ENCODE peak calls at places on chromosomes 5 and 9, in four cellular contexts. Y is A549, A is ovary, T is lower leg skin. G is an unnamed sample.

GRCh38 chr9:79684711-79685575 is 113.2 kb downstream of the TLE4 start:
- DNase-seq in T (no peak), Y (no peak), A (no peak), G (no peak)

GRCh38 chr9:21381752-21382339 is 3.4 kb downstream of the IFNA2 start:
- DNase-seq in Y (no peak), T (no peak), A (no peak), G (no peak)

GRCh38 chr5:105885266-105885665 is 1785.5 kb downstream of the EFNA5 start:
- DNase-seq in A (no peak), Y (no peak), T (no peak), G (no peak)

GRCh38 chr5:172793577-172794488 is 22.8 kb upstream of the DUSP1 start:
- DNase-seq in A (no peak), T (no peak), Y (no peak), G (no peak)

GRCh38 chr9:127898433-127899199 is 787 bp downstream of the ST6GALNAC6 start:
- DNase-seq in T (no peak), A (peak; percentile 75), Y (no peak), G (peak; percentile 67)

GRCh38 chr9:4814913-4815312 is 22.2 kb downstream of the RCL1 start:
- DNase-seq in T (no peak), A (no peak), Y (no peak), G (no peak)

GRCh38 chr5:160555836-160556660 is 134.4 kb downstream of the PTTG1 start:
- DNase-seq in T (no peak), A (no peak), Y (no peak), G (no peak)

GRCh38 chr9:75993434-75993833 is 103.0 kb downstream of the PCSK5 start:
- DNase-seq in T (no peak), A (no peak), Y (no peak), G (no peak)

GRCh38 chr5:180808461-180809000 is 5.9 kb upstream of the MGAT1 start:
- DNase-seq in T (no peak), A (peak; percentile 20), Y (no peak), G (no peak)

GRCh38 chr5:43338856-43339255 is 25.6 kb upstream of the HMGCS1 start:
- DNase-seq in A (no peak), T (no peak), Y (no peak), G (no peak)

GRCh38 chr5:90590-91547 is 1.1 kb upstream of the PLEKHG4B start:
- DNase-seq in A (no peak), T (no peak), Y (no peak), G (no peak)

GRCh38 chr9:112793213-112793810 is 42.8 kb downstream of the SNX30 start:
- DNase-seq in T (peak; percentile 28), Y (peak; percentile 48), A (no peak), G (peak; percentile 17)

GRCh38 chr5:143229896-143230675 is 173.4 kb downstream of the NR3C1 start:
- DNase-seq in Y (no peak), A (no peak), T (peak; percentile 51), G (no peak)

GRCh38 chr9:28678097-28678496 is 1104.8 kb upstream of the C9orf72 start:
- DNase-seq in A (no peak), T (no peak), Y (no peak), G (no peak)

GRCh38 chr5:148394587-148395019 is 10.8 kb downstream of the FBXO38 start:
- DNase-seq in T (no peak), Y (no peak), A (no peak), G (no peak)

GRCh38 chr9:134473353-134474057 is 147.2 kb downstream of the RXRA start:
- DNase-seq in Y (no peak), A (no peak), T (no peak), G (no peak)

GRCh38 chr5:51347704-51348103 is 35.5 kb upstream of the ISL1 start:
- DNase-seq in Y (no peak), A (no peak), T (no peak), G (no peak)

GRCh38 chr5:7225826-7226225 is 170.1 kb upstream of the ADCY2 start:
- DNase-seq in A (no peak), Y (no peak), T (no peak), G (no peak)

GRCh38 chr9:8738953-8739352 is 939.4 kb upstream of the DMAC1 start:
- DNase-seq in Y (no peak), T (no peak), A (no peak), G (no peak)

GRCh38 chr5:113693205-113693553 is 179.7 kb downstream of the YTHDC2 start:
- DNase-seq in T (no peak), A (no peak), Y (no peak), G (no peak)

GRCh38 chr9:125484632-125485282 is 222.3 kb downstream of the MAPKAP1 start:
- DNase-seq in Y (no peak), T (peak; percentile 43), A (peak; percentile 66), G (no peak)
- TF ChIP-seq POLR2A in Y (no peak), T (no peak), A (no peak), G (no peak)

GRCh38 chr5:154583545-154584168 is 105.6 kb upstream of the HAND1 start:
- DNase-seq in A (no peak), T (no peak), Y (peak; percentile 80), G (no peak)

GRCh38 chr5:154588091-154588762 is 110.2 kb upstream of the HAND1 start:
- DNase-seq in T (no peak), Y (no peak), A (no peak), G (no peak)

GRCh38 chr5:154589511-154589910 is 111.5 kb upstream of the HAND1 start:
- DNase-seq in A (no peak), Y (no peak), T (no peak), G (no peak)

GRCh38 chr5:154590093-154590724 is 112.2 kb upstream of the HAND1 start:
- DNase-seq in Y (no peak), A (no peak), T (no peak), G (no peak)

DNA sequence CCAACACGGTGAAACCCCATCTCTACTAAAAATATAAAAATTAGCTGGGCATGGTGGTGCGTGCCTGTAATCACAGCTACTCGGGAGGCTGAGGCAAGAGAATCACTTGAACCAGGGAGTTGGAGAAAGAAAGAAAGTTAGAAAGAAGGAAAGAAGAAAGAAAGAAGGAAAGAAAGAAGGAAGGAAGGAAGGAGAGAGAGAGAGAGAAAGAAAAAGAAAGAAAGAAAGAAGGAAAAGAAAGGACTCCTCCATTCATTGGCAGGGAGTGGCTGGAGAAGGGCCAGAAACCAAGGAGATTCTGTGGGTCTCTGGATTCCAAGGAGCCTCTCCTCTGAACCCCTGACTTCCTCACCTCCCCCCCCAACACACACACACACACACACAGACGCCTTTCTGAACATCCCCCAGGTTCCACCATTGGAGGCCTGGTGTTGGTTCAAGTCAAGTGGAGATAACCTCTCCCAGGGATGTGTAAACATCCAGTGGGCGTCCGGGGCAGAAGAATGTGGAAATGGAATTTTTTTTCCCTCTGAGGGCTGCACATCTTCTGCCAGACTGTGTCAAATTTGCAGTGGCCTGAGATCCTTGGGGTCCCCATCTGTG is 109.2 kb upstream of the HAND1 start:
- DNase-seq in A (no peak), T (no peak), Y (no peak), G (no peak)
- TF ChIP-seq POLR2A in A (no peak), T (no peak), Y (no peak), G (no peak)

GRCh38 chr5:65926276-65926761 is at the start of gene ERBIN:
- DNase-seq in T (peak; percentile 84), A (peak; percentile 84), Y (peak; percentile 47), G (peak; percentile 59)
- TF ChIP-seq POLR2A in T (peak; percentile 18), A (peak; percentile 63), Y (no peak), G (peak; percentile 45)

GRCh38 chr5:59768204-59769040 is 125.1 kb downstream of the PDE4D start:
- DNase-seq in A (peak; percentile 10), T (peak; percentile 36), Y (no peak), G (peak; percentile 37)
- TF ChIP-seq POLR2A in A (no peak), T (no peak), Y (peak; percentile 13), G (no peak)

DNA sequence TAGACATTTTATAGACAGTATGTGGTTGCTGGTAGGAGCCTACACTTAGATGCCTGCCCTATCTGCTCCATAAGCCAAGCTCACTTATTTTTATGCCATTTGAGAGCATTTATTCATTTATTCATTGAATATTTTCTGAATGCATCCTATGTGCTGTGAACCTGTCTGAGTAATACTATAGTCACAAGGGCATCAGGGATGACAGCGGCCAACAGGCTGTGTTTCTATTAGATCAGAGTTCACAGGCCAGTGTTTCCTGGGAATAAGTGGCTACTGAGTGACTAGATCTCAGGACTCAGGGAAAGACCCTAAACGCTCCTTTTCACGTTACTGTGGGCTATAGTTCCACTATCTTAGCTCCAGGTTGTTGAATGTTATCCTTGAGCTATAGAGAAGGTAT is 235.1 kb upstream of the MSX2 start:
- DNase-seq in T (no peak), A (no peak), Y (no peak), G (no peak)
- TF ChIP-seq POLR2A in T (no peak), A (no peak), Y (no peak), G (no peak)

GRCh38 chr5:55712023-55712859 is at the start of gene SLC38A9:
- DNase-seq in Y (peak; percentile 90), T (peak; percentile 94), A (peak; percentile 94), G (peak; percentile 90)
- TF ChIP-seq POLR2A in Y (peak; percentile 85), T (no peak), A (no peak), G (no peak)

DNA sequence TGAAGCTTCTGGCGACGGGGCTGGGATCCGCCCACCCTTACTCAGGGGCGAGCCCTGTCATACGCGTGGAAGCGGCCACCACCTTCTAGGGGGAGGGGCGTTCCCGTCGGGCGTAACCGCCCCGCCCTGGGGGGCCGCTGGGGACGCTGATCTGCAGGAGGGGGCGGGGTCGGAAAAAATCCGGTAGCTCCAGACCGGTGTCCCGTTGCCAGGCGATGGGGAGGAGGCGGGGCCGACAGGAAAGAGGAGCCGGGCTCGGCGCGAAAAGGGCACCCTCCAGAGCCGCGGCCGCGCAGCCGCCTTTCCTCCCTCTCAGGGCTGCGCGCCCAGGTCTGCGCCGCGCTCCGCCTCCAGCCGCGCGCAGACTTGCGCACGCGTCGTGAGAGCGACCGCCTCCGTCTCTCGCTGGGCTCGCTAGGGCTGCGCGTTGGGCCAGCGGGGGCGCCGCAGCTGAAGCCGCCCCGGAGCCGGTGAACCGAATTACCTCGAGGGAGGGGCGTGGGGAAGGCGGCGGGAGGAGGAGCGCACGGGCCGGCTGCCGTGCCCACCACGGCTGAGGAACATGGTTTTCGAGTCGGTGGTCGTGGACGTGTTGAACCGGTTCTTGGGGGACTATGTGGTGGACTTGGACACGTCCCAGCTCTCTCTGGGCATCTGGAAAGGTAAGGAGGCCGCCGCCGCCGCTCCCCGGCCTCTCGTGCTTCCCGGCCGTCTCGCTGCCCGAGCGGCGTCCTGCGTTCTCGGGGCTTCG is at the start of gene VPS13A:
- DNase-seq in Y (peak; percentile 84), T (peak; percentile 87), A (peak; percentile 92), G (peak; percentile 76)
- TF ChIP-seq POLR2A in Y (peak; percentile 75), T (no peak), A (peak; percentile 44), G (peak; percentile 43)